ENCODE peak calls at places on chromosomes 1 and 21, in ten cellular contexts. X is CD4-positive, alpha-beta memory T cell; U is uterus; J is A549; S is thoracic aorta; B is AG04450; Q is mucosa of descending colon; G is tibial nerve; Z is heart right ventricle; K is ovary. N is an unnamed sample.

GRCh38 chr1:217965156-217965786 is 319.8 kb upstream of the RRP15 start:
- DNase-seq in K (no peak), Z (no peak), U (no peak), S (no peak), B (no peak), G (no peak), Q (no peak), J (no peak), X (no peak), N (no peak)

GRCh38 chr1:23452011-23452411 is 27.5 kb upstream of the TCEA3 start:
- DNase-seq in S (no peak), J (no peak), X (peak; percentile 62), Q (peak; percentile 95), Z (no peak), U (no peak), K (no peak), G (no peak), B (no peak), N (peak; percentile 43)

GRCh38 chr1:8095584-8095983 is 69.5 kb upstream of the ERRFI1 start:
- DNase-seq in K (no peak), U (no peak), J (no peak), B (no peak), G (no peak), Z (no peak), X (no peak), Q (no peak), S (no peak), N (no peak)

GRCh38 chr1:223219318-223219635 is 76.2 kb upstream of the TLR5 start:
- DNase-seq in Q (no peak), Z (no peak), S (no peak), X (no peak), G (no peak), K (no peak), U (no peak), J (no peak), B (no peak), N (no peak)

GRCh38 chr1:36175137-36176095 is 19.5 kb downstream of the MAP7D1 start:
- DNase-seq in Z (peak; percentile 61), G (no peak), X (no peak), K (no peak), Q (no peak), B (no peak), J (no peak), S (no peak), U (no peak), N (no peak)

GRCh38 chr1:26349886-26350244 is 4.1 kb downstream of the CRYBG2 start:
- DNase-seq in Z (no peak), B (no peak), K (no peak), J (no peak), S (no peak), G (no peak), X (no peak), Q (no peak), U (no peak), N (no peak)

GRCh38 chr1:41805771-41806471 is 112.8 kb downstream of the HIVEP3 start:
- DNase-seq in K (no peak), B (no peak), Q (no peak), G (no peak), S (no peak), U (no peak), X (peak; percentile 31), J (no peak), Z (no peak), N (no peak)

GRCh38 chr1:25562101-25562927 is 18.9 kb downstream of the LDLRAP1 start:
- DNase-seq in J (no peak), Z (no peak), K (no peak), G (no peak), S (no peak), X (peak; percentile 92), Q (peak; percentile 90), U (no peak), B (no peak), N (peak; percentile 26)

GRCh38 chr21:27219068-27219467 is 252.2 kb upstream of the ADAMTS5 start:
- DNase-seq in Z (no peak), K (no peak), Q (no peak), U (no peak), G (no peak), S (no peak), X (no peak), B (no peak), J (no peak), N (no peak)

GRCh38 chr1:45843474-45843905 is 40.1 kb downstream of the MAST2 start:
- DNase-seq in J (no peak), K (no peak), S (no peak), X (no peak), U (no peak), G (no peak), Z (no peak), B (no peak), Q (no peak), N (no peak)

GRCh38 chr1:24735619-24736375 is 9.4 kb upstream of the CLIC4 start:
- DNase-seq in Z (peak; percentile 52), S (no peak), U (peak; percentile 52), Q (no peak), G (no peak), K (peak; percentile 46), X (no peak), B (no peak), J (no peak), N (no peak)

GRCh38 chr1:17258758-17259130 is 9.8 kb downstream of the PADI3 start:
- DNase-seq in G (no peak), S (no peak), Q (no peak), X (no peak), Z (no peak), B (no peak), J (no peak), U (no peak), K (no peak), N (no peak)

GRCh38 chr1:64892576-64893573 is 73.5 kb downstream of the JAK1 start:
- DNase-seq in J (no peak), G (no peak), S (no peak), U (no peak), X (no peak), B (no peak), Q (no peak), Z (no peak), K (no peak), N (no peak)

GRCh38 chr1:9868244-9868590 is 41.9 kb downstream of the CTNNBIP1 start:
- DNase-seq in K (no peak), J (no peak), B (no peak), U (no peak), G (no peak), Z (no peak), S (no peak), Q (no peak), X (no peak), N (no peak)

GRCh38 chr1:232744847-232745246 is 60.4 kb upstream of the MAP10 start:
- DNase-seq in Z (no peak), B (no peak), X (no peak), S (no peak), G (no peak), U (no peak), J (no peak), Q (no peak), K (no peak), N (no peak)
- H3K9me3 ChIP-seq in Z (peaks cover 23% of the 10 kb centered on the region), B (peaks cover 31% of the 10 kb centered on the region), X (peaks cover 8% of the 10 kb centered on the region), S (peaks cover 12% of the 10 kb centered on the region), G (no peaks in the 10 kb centered on the region), U (no peaks in the 10 kb centered on the region), J (peaks cover 28% of the 10 kb centered on the region), Q (peaks cover 25% of the 10 kb centered on the region), K (no peaks in the 10 kb centered on the region), N (no peaks in the 10 kb centered on the region)

DNA sequence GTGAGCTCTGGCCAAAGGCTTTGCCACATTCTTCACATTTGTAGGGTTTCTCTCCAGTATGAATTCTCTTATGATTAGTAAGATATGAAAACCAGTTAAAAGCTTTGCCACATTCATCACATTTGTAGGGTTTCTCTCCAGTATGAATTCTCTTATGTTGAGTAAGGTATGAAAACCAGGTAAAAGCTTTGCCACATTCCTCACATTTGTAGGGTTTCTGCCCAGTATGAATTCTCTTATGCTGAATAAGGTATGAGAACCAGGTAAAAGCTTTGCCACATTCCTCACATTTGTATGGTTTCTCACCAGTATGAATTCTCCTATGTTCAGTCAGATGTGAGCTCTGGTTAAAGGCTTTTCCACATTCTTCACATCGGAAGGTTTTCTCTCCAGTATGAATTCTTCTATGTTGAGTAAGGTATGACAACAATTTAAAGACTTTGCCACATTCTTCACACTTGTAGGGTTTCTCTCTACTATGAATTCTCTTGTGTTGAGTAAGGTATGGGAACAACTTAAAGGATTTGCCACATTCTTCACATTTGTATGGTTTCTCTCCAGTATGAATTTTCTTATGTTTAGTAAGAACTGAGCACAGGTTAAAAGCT is 20.7 kb downstream of the ZNF695 start:
- DNase-seq in X (no peak), B (no peak), U (no peak), Z (no peak), Q (no peak), G (no peak), K (no peak), J (no peak), S (no peak), N (no peak)
- H3K9me3 ChIP-seq in X (peaks cover 44% of the 10 kb centered on the region), B (peaks cover 40% of the 10 kb centered on the region), U (no peaks in the 10 kb centered on the region), Z (peaks cover 100% of the 10 kb centered on the region), Q (peaks cover 99% of the 10 kb centered on the region), G (no peaks in the 10 kb centered on the region), K (peaks cover 10% of the 10 kb centered on the region), J (peaks cover 70% of the 10 kb centered on the region), S (peaks cover 81% of the 10 kb centered on the region), N (peaks cover 8% of the 10 kb centered on the region)

GRCh38 chr1:70979879-70980278 is 67.7 kb downstream of the PTGER3 start:
- DNase-seq in G (no peak), J (no peak), X (no peak), Z (no peak), K (no peak), U (no peak), Q (no peak), S (no peak), B (no peak), N (no peak)

GRCh38 chr1:70980361-70980760 is 67.3 kb downstream of the PTGER3 start:
- DNase-seq in X (no peak), Q (no peak), U (no peak), K (no peak), G (no peak), Z (no peak), J (no peak), S (no peak), B (no peak), N (no peak)

GRCh38 chr1:70979313-70979712 is 68.3 kb downstream of the PTGER3 start:
- DNase-seq in Z (no peak), B (no peak), K (no peak), Q (no peak), G (no peak), U (no peak), J (no peak), S (no peak), X (no peak), N (no peak)

GRCh38 chr1:70977575-70977974 is 70.0 kb downstream of the PTGER3 start:
- DNase-seq in B (no peak), X (no peak), Q (no peak), G (no peak), Z (no peak), S (no peak), U (no peak), K (no peak), J (no peak), N (no peak)

GRCh38 chr1:70978623-70979022 is 69.0 kb downstream of the PTGER3 start:
- DNase-seq in G (no peak), S (no peak), U (no peak), J (no peak), B (no peak), X (no peak), Z (no peak), Q (no peak), K (no peak), N (no peak)
- H3K9me3 ChIP-seq in G (no peaks in the 10 kb centered on the region), S (no peaks in the 10 kb centered on the region), U (no peaks in the 10 kb centered on the region), J (no peaks in the 10 kb centered on the region), B (no peaks in the 10 kb centered on the region), X (no peaks in the 10 kb centered on the region), Z (no peaks in the 10 kb centered on the region), Q (no peaks in the 10 kb centered on the region), K (no peaks in the 10 kb centered on the region), N (no peaks in the 10 kb centered on the region)

GRCh38 chr1:213899413-213899812 is 88.4 kb upstream of the PROX1 start:
- DNase-seq in Z (no peak), B (no peak), K (no peak), Q (no peak), S (no peak), U (no peak), X (no peak), J (no peak), G (no peak), N (no peak)
- H3K9me3 ChIP-seq in Z (no peaks in the 10 kb centered on the region), B (no peaks in the 10 kb centered on the region), K (no peaks in the 10 kb centered on the region), Q (no peaks in the 10 kb centered on the region), S (no peaks in the 10 kb centered on the region), U (no peaks in the 10 kb centered on the region), X (no peaks in the 10 kb centered on the region), J (no peaks in the 10 kb centered on the region), G (no peaks in the 10 kb centered on the region), N (no peaks in the 10 kb centered on the region)

N was measured in T-helper 17 cell.